ENCODE peak calls at places on chromosomes 4 and X, in six cellular contexts. L is AG09309, M is SK-N-MC, A is transverse colon, B is astrocyte of the spinal cord, F is sigmoid colon. T is an unnamed sample.

GRCh38 chr4:181952478-181952877 is 290.7 kb upstream of the TENM3 start:
- DNase-seq in L (peak), M (no peak), A (peak), B (peak), F (no peak), T (no peak)

GRCh38 chr4:143404555-143404954 is 67.9 kb downstream of the GAB1 start:
- DNase-seq in L (no peak), M (no peak), A (no peak), B (no peak), F (no peak), T (no peak)

GRCh38 chr4:126986828-126987227 is 645.9 kb upstream of the INTU start:
- DNase-seq in L (peak), M (no peak), A (no peak), B (peak), F (no peak), T (no peak)

GRCh38 chr4:77921701-77922100 is 59.1 kb downstream of the MRPL1 start:
- DNase-seq in L (peak), M (peak), A (no peak), B (peak), F (no peak), T (no peak)

GRCh38 chr4:177441061-177441802 is 1.0 kb downstream of the AGA start:
- DNase-seq in L (no peak), M (no peak), A (peak), B (peak), F (no peak), T (no peak)

GRCh38 chrX:42098897-42099296 is 175.5 kb upstream of the CASK start:
- DNase-seq in L (no peak), M (no peak), A (no peak), B (no peak), F (no peak), T (no peak)

GRCh38 chr4:80189956-80190671 is 7.2 kb upstream of the PRDM8 start:
- DNase-seq in L (no peak), M (no peak), A (no peak), B (no peak), F (no peak), T (no peak)

GRCh38 chr4:153785830-153786721 is 2.8 kb downstream of the SFRP2 start:
- DNase-seq in L (no peak), M (no peak), A (no peak), B (peak), F (no peak), T (no peak)

GRCh38 chr4:42671431-42672194 is 14.7 kb upstream of the ATP8A1 start:
- DNase-seq in L (no peak), M (no peak), A (peak), B (no peak), F (no peak), T (no peak)

GRCh38 chr4:26088433-26088928 is 174.5 kb downstream of the SMIM20 start:
- DNase-seq in L (peak), M (no peak), A (no peak), B (peak), F (no peak), T (no peak)

GRCh38 chrX:120468479-120468824 is 644 bp downstream of the LAMP2 start:
- DNase-seq in L (no peak), M (no peak), A (no peak), B (no peak), F (no peak), T (no peak)

GRCh38 chrX:24259544-24260240 is 54.2 kb downstream of the SUPT20HL2 start:
- DNase-seq in L (peak), M (peak), A (peak), B (peak), F (peak), T (no peak)

GRCh38 chr4:122819708-122820449 is 6.8 kb upstream of the FGF2 start:
- DNase-seq in L (no peak), M (no peak), A (no peak), B (no peak), F (no peak), T (no peak)

GRCh38 chr4:145709843-145710242 is 29.9 kb downstream of the C4orf51 start:
- DNase-seq in L (peak), M (no peak), A (no peak), B (peak), F (no peak), T (no peak)

GRCh38 chrX:68808686-68809357 is 20.0 kb upstream of the EFNB1 start:
- DNase-seq in L (no peak), M (no peak), A (no peak), B (peak), F (no peak), T (no peak)

GRCh38 chr4:142406051-142406549 is 440.0 kb downstream of the INPP4B start:
- DNase-seq in L (no peak), M (no peak), A (no peak), B (peak), F (no peak), T (no peak)

GRCh38 chr4:121277194-121278105 is 103.4 kb downstream of the QRFPR start:
- DNase-seq in L (no peak), M (no peak), A (peak), B (no peak), F (no peak), T (no peak)

GRCh38 chr4:168682898-168683500 is 186.1 kb downstream of the PALLD start:
- DNase-seq in L (no peak), M (no peak), A (no peak), B (no peak), F (no peak), T (no peak)

GRCh38 chrX:3346436-3347329 is at the start of gene MXRA5:
- DNase-seq in L (peak), M (no peak), A (no peak), B (peak), F (peak), T (no peak)

GRCh38 chrX:153312842-153313241 is 8.7 kb downstream of the PNMA6F start:
- DNase-seq in L (no peak), M (no peak), A (no peak), B (no peak), F (no peak), T (no peak)

GRCh38 chr4:113845138-113845537 is 83.6 kb upstream of the CAMK2D start:
- DNase-seq in L (no peak), M (no peak), A (no peak), B (no peak), F (no peak), T (no peak)

GRCh38 chr4:81466841-81467671 is 4.7 kb downstream of the RASGEF1B start:
- DNase-seq in L (no peak), M (peak), A (peak), B (peak), F (no peak), T (no peak)

GRCh38 chr4:31458813-31459212 is 738.6 kb downstream of the PCDH7 start:
- DNase-seq in L (peak), M (no peak), A (no peak), B (peak), F (no peak), T (no peak)

GRCh38 chrX:48083212-48083611 is 11.8 kb upstream of the ZNF630 start:
- DNase-seq in L (no peak), M (no peak), A (peak), B (peak), F (no peak), T (no peak)

GRCh38 chr4:32700838-32701237 is 1980.7 kb downstream of the PCDH7 start:
- DNase-seq in L (no peak), M (no peak), A (no peak), B (no peak), F (no peak), T (no peak)

GRCh38 chrX:31124536-31124935 is 52.7 kb upstream of the FTHL17 start:
- DNase-seq in L (no peak), M (no peak), A (no peak), B (no peak), F (no peak), T (no peak)

GRCh38 chr4:54971474-54971950 is 153.9 kb downstream of the KDR start:
- DNase-seq in L (peak), M (peak), A (no peak), B (peak), F (no peak), T (no peak)

GRCh38 chr4:153432971-153433752 is 33.0 kb upstream of the TMEM131L start:
- DNase-seq in L (peak), M (no peak), A (peak), B (peak), F (peak), T (no peak)

GRCh38 chr4:7811536-7812190 is 128.0 kb downstream of the AFAP1 start:
- DNase-seq in L (no peak), M (no peak), A (peak), B (no peak), F (peak), T (no peak)

GRCh38 chr4:1210241-1210841 is 38.0 kb upstream of the SPON2 start:
- DNase-seq in L (no peak), M (no peak), A (peak), B (no peak), F (peak), T (peak)

GRCh38 chr4:108738307-108738706 is 24.5 kb downstream of the ETNPPL start:
- DNase-seq in L (no peak), M (no peak), A (no peak), B (no peak), F (no peak), T (no peak)

GRCh38 chr4:171281359-171281758 is 531.8 kb upstream of the GALNTL6 start:
- DNase-seq in L (no peak), M (no peak), A (no peak), B (no peak), F (no peak), T (no peak)

GRCh38 chr4:171279131-171279530 is 534.1 kb upstream of the GALNTL6 start:
- DNase-seq in L (no peak), M (no peak), A (no peak), B (no peak), F (no peak), T (no peak)
- H3K4me3 ChIP-seq in L (no peak), M (no peak), A (no peak), B (no peak), F (no peak), T (no peak)

DNA sequence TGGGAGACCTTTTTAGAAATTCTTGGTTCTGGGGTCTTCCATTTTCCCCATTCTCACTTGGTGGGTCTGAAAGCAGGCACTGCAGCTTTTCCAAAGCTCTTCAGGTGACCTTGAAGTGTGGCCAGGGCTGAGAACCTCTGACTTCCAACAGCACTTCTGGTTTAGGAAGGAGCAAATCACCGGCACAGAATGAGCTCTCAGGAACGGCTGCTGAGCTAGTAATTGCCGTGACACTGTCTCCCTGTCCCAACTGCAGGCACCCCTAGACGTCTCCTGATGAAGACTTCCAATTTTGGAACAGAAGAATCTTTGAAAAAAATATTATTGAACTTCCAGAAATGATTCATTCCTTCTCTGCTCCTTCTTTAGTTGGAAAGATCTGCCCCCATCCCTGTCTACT is 31.3 kb downstream of the CD38 start:
- DNase-seq in L (no peak), M (no peak), A (no peak), B (no peak), F (no peak), T (no peak)
- H3K4me3 ChIP-seq in L (no peak), M (no peak), A (no peak), B (no peak), F (peak), T (no peak)

GRCh38 chrX:154445776-154446175 is 1.8 kb downstream of the FAM50A start:
- DNase-seq in L (no peak), M (no peak), A (no peak), B (no peak), F (no peak), T (no peak)
- H3K4me3 ChIP-seq in L (no peak), M (no peak), A (no peak), B (no peak), F (no peak), T (no peak)

DNA sequence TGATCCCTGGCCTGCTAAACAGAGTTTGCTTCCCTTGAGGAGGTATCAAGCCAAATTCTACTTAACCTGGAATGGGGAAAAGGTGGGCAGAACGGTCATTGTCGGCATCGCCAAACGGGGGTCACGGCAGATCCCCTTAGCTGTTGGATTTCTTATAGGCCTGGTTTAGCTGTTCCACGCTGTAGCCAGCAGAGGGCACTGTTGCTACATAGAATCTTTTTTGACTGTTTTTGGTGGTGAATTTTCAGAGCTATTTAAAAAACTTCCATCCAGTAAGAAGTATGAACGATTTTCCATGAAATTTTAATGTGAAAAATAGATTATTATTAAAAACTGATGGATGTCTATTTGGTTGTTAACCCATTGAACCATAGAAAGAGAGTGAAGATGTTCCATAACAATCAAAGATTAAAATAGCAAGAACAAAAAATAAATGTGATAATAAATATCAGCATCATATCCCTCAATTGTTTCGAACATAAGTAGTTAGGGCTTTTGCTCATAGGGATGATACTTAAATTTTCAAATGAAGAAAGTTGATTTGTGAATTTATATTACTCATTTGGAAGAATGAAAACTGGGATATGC is 56.6 kb downstream of the LINC00632 start:
- DNase-seq in L (no peak), M (peak), A (peak), B (peak), F (peak), T (peak)
- H3K4me3 ChIP-seq in L (peak), M (peak), A (no peak), B (peak), F (no peak), T (peak)

GRCh38 chr4:89682808-89683207 is 154.2 kb downstream of the SNCA start:
- DNase-seq in L (no peak), M (no peak), A (no peak), B (no peak), F (no peak), T (no peak)
- H3K4me3 ChIP-seq in L (no peak), M (no peak), A (no peak), B (no peak), F (no peak), T (no peak)

DNA sequence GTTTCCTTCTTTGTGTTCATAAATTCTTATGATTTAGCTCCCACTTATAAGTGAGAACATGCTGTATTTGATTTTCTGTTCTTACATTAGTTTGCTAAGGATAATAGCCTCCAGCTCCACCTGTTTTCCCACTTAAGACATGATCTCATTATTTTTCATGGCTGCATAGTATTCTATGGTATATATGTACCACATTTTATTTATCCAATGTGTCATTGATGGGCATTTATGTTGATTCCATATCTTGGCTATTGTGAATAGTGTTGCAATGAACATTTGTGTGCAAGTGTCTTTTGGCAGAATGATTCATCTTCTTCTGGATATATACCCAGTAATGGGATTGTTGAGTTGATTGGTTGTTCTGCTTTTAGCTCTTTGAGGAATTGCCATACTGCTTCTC is 1234.8 kb downstream of the ADGRL3 start:
- DNase-seq in L (no peak), M (no peak), A (no peak), B (no peak), F (no peak), T (no peak)
- H3K4me3 ChIP-seq in L (no peak), M (no peak), A (no peak), B (no peak), F (no peak), T (no peak)

GRCh38 chrX:34893741-34894140 is 48.9 kb upstream of the FAM47B start:
- DNase-seq in L (no peak), M (no peak), A (no peak), B (no peak), F (no peak), T (no peak)
- H3K4me3 ChIP-seq in L (no peak), M (no peak), A (no peak), B (no peak), F (no peak), T (no peak)

GRCh38 chrX:139881130-139881529 is 51.7 kb downstream of the ATP11C start:
- DNase-seq in L (peak), M (no peak), A (no peak), B (peak), F (no peak), T (no peak)
- H3K4me3 ChIP-seq in L (no peak), M (peak), A (no peak), B (no peak), F (no peak), T (no peak)

GRCh38 chr4:187157380-187157958 is 433.8 kb upstream of the FAT1 start:
- DNase-seq in L (no peak), M (no peak), A (no peak), B (no peak), F (no peak), T (no peak)
- H3K4me3 ChIP-seq in L (no peak), M (no peak), A (no peak), B (no peak), F (no peak), T (no peak)

T was measured in upper lobe of right lung.